ENCODE peak calls at places on chromosomes 1 and 21, in nine cellular contexts. L is psoas muscle, U is pancreas, V is lung, N is esophagus muscularis mucosa, W is SK-N-SH, E is tibial nerve, M is cardiac muscle cell, F is left ventricle myocardium inferior. O is an unnamed sample.

GRCh38 chr1:212746546-212746945 is 45.0 kb downstream of the NSL1 start:
- DNase-seq in L (no peak), E (no peak), W (no peak), N (no peak), V (no peak), F (no peak), M (no peak), U (no peak), O (no peak)

GRCh38 chr1:26666855-26667254 is 29.0 kb upstream of the ARID1A start:
- DNase-seq in F (no peak), E (no peak), V (no peak), N (no peak), L (no peak), M (peak; percentile 15), U (no peak), W (no peak), O (peak; percentile 41)

GRCh38 chr1:194102607-194103006 is 916.2 kb upstream of the B3GALT2 start:
- DNase-seq in M (no peak), E (no peak), V (no peak), N (no peak), U (no peak), W (no peak), F (no peak), L (no peak), O (no peak)

GRCh38 chr1:101520302-101520701 is 283.5 kb downstream of the S1PR1 start:
- DNase-seq in W (peak; percentile 42), F (no peak), V (no peak), E (no peak), M (peak; percentile 69), L (no peak), U (no peak), N (no peak), O (peak; percentile 2)

GRCh38 chr21:38768385-38769071 is 37.2 kb upstream of the ETS2 start:
- DNase-seq in E (no peak), M (peak; percentile 79), F (no peak), L (no peak), U (no peak), N (no peak), W (no peak), V (no peak), O (no peak)

GRCh38 chr21:45379171-45379900 is 25.6 kb upstream of the COL18A1 start:
- DNase-seq in N (no peak), E (no peak), V (no peak), M (no peak), F (peak; percentile 13), U (peak; percentile 41), W (no peak), L (peak; percentile 8), O (no peak)

GRCh38 chr1:66000033-66000637 is 207.4 kb downstream of the PDE4B start:
- DNase-seq in M (no peak), W (no peak), N (no peak), U (no peak), E (no peak), V (no peak), F (no peak), L (no peak), O (no peak)

GRCh38 chr1:118115567-118116272 is 69.3 kb downstream of the SPAG17 start:
- DNase-seq in L (no peak), N (no peak), E (no peak), F (no peak), W (no peak), U (no peak), V (no peak), M (no peak), O (no peak)

GRCh38 chr1:154115180-154115579 is 39.7 kb downstream of the NUP210L start:
- DNase-seq in W (no peak), N (no peak), V (no peak), M (peak; percentile 8), F (no peak), E (no peak), L (no peak), U (no peak), O (no peak)

GRCh38 chr1:152756872-152757271 is 953 bp upstream of the KPRP start:
- DNase-seq in V (no peak), L (no peak), M (no peak), E (no peak), W (no peak), F (no peak), N (no peak), U (no peak), O (no peak)

GRCh38 chr1:101317590-101317989 is 80.8 kb downstream of the S1PR1 start:
- DNase-seq in F (no peak), E (no peak), U (no peak), W (no peak), V (no peak), M (no peak), L (no peak), N (no peak), O (no peak)

GRCh38 chr1:34785231-34785874 is 4.3 kb downstream of the GJB3 start:
- DNase-seq in N (no peak), U (no peak), V (no peak), F (no peak), W (no peak), M (no peak), E (no peak), L (no peak), O (no peak)

GRCh38 chr21:18387994-18388393 is 15.6 kb downstream of the TMPRSS15 start:
- DNase-seq in U (no peak), F (no peak), L (no peak), E (no peak), M (no peak), W (no peak), V (no peak), N (no peak), O (no peak)

GRCh38 chr1:228994691-228995090 is 259.4 kb downstream of the RHOU start:
- DNase-seq in U (no peak), L (no peak), F (no peak), E (no peak), V (no peak), M (no peak), N (no peak), W (no peak), O (no peak)

GRCh38 chr1:119914071-119914470 is 17.8 kb upstream of the ADAM30 start:
- DNase-seq in V (no peak), F (no peak), M (peak; percentile 6), W (no peak), N (peak; percentile 82), U (no peak), L (no peak), E (no peak), O (no peak)

GRCh38 chr1:46811053-46811452 is 12.2 kb downstream of the CYP4B1 start:
- DNase-seq in F (no peak), N (no peak), W (no peak), U (no peak), V (no peak), E (no peak), L (no peak), M (no peak), O (no peak)

GRCh38 chr21:42711667-42712066 is 58.2 kb downstream of the PDE9A start:
- DNase-seq in W (no peak), F (no peak), M (no peak), U (no peak), E (no peak), V (no peak), L (no peak), N (no peak), O (no peak)

GRCh38 chr1:38455829-38456563 is 403.6 kb downstream of the RRAGC start:
- DNase-seq in V (no peak), L (no peak), F (no peak), M (no peak), W (no peak), U (no peak), E (no peak), N (peak; percentile 89), O (no peak)

GRCh38 chr1:15176898-15177665 is 23.5 kb downstream of the TMEM51 start:
- DNase-seq in L (no peak), E (no peak), N (no peak), W (no peak), V (no peak), U (no peak), F (no peak), M (no peak), O (no peak)
- H3K4me1 ChIP-seq in L (no peaks in the 10 kb centered on the region), E (no peaks in the 10 kb centered on the region), N (peaks cover 34% of the 10 kb centered on the region), W (peaks cover 53% of the 10 kb centered on the region), V (peaks cover 4% of the 10 kb centered on the region), U (peaks cover 41% of the 10 kb centered on the region), F (peaks cover 30% of the 10 kb centered on the region), M (peaks cover 29% of the 10 kb centered on the region), O (peaks cover 25% of the 10 kb centered on the region)

GRCh38 chr1:76390451-76390850 is 315.9 kb downstream of the ST6GALNAC3 start:
- DNase-seq in M (no peak), E (no peak), L (no peak), N (no peak), U (no peak), W (no peak), F (no peak), V (no peak), O (no peak)

GRCh38 chr1:76395059-76395458 is 320.5 kb downstream of the ST6GALNAC3 start:
- DNase-seq in V (no peak), F (no peak), U (no peak), L (no peak), E (no peak), M (no peak), N (no peak), W (no peak), O (no peak)
- H3K4me1 ChIP-seq in V (peaks cover 4% of the 10 kb centered on the region), F (peaks cover 5% of the 10 kb centered on the region), U (no peaks in the 10 kb centered on the region), L (no peaks in the 10 kb centered on the region), E (no peaks in the 10 kb centered on the region), M (no peaks in the 10 kb centered on the region), N (peaks cover 5% of the 10 kb centered on the region), W (no peaks in the 10 kb centered on the region), O (no peaks in the 10 kb centered on the region)

DNA sequence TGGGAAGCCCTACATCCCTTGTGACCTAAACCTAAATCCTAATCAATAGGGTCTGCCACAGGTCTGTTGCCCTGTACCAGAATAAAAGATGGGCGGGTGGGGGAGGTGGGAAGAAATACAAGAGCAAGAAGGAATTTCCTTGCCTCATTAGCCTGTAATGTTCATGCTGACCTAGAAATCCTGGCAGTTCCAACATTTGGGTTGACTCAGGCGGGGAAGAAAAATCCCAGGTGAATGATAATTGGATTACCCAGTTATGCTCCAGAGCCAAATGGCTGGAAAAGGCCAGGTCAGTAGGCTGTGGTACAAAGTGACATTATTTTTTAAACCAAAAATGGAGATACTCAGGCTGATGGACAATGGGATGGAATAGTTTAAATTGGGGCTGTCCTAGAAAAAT is 27.3 kb upstream of the A3GALT2 start:
- DNase-seq in V (no peak), M (peak; percentile 55), F (no peak), N (no peak), L (no peak), E (no peak), U (no peak), W (no peak), O (no peak)
- H3K4me1 ChIP-seq in V (peaks cover 17% of the 10 kb centered on the region), M (peaks cover 36% of the 10 kb centered on the region), F (peaks cover 73% of the 10 kb centered on the region), N (peaks cover 63% of the 10 kb centered on the region), L (peaks cover 53% of the 10 kb centered on the region), E (peaks cover 38% of the 10 kb centered on the region), U (peaks cover 43% of the 10 kb centered on the region), W (peaks cover 44% of the 10 kb centered on the region), O (peaks cover 71% of the 10 kb centered on the region)

DNA sequence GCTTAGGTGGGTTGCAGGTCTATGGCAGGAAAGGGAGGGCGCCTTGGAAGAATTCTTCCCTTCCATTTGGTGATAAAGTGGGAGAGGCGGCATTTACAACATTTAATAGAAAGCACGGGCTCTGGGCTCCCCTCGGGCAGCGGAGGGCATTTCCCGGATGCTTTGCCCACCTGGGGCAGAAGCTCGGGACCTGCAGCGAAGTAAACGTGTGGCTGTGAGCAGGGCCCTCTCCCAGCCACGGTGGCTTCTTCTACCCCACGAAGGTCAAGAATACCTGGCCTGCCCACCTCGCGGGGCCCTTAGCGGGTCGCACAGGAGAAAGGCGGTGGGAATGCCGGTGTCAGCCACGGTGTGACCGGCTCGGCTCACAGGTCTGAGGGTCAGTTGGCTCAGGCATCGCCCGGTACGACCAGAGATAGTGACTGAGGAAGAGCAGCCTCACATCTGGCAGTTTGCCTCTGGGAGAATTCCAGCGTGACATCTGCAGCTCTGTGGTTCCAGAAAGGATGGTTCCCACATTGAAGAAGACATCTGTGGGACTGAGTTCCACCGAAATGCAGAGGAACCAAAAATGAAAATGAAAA is 621 bp upstream of the F3 start:
- DNase-seq in W (peak; percentile 62), M (peak; percentile 44), N (no peak), L (peak; percentile 64), U (peak; percentile 70), F (peak; percentile 61), E (peak; percentile 50), V (peak; percentile 35), O (no peak)
- H3K4me1 ChIP-seq in W (peaks cover 13% of the 10 kb centered on the region), M (peaks cover 3% of the 10 kb centered on the region), N (peaks cover 44% of the 10 kb centered on the region), L (peaks cover 6% of the 10 kb centered on the region), U (peaks cover 29% of the 10 kb centered on the region), F (peaks cover 59% of the 10 kb centered on the region), E (peaks cover 26% of the 10 kb centered on the region), V (peaks cover 2% of the 10 kb centered on the region), O (peaks cover 60% of the 10 kb centered on the region)

O was measured in PC-9.